ENCODE peak calls at places on chromosomes 11 and 22, in four cellular contexts. Q is HepG2, U is A549, J is K562. O is an unnamed sample.

GRCh38 chr22:23536821-23537345 is 43.2 kb downstream of the IGLL1 start:
- DNase-seq in Q (no peak), U (no peak), J (no peak), O (no peak)

GRCh38 chr22:30744224-30744623 is 49.5 kb downstream of the OSBP2 start:
- DNase-seq in U (no peak), Q (no peak), J (peak), O (no peak)

GRCh38 chr11:109784536-109784935 is 308.7 kb upstream of the ZC3H12C start:
- DNase-seq in J (no peak), U (no peak), Q (no peak), O (no peak)

GRCh38 chr11:11215944-11216343 is 137.1 kb downstream of the CSNK2A3 start:
- DNase-seq in Q (peak), U (no peak), J (no peak), O (no peak)

GRCh38 chr22:46028069-46028991 is 51.4 kb upstream of the WNT7B start:
- DNase-seq in Q (no peak), J (no peak), U (no peak), O (no peak)

GRCh38 chr11:65150513-65151271 is 16.4 kb upstream of the SYVN1 start:
- DNase-seq in U (peak), Q (peak), J (peak), O (peak)

GRCh38 chr22:49437356-49437755 is 390.3 kb downstream of the BRD1 start:
- DNase-seq in U (no peak), Q (no peak), J (no peak), O (no peak)

GRCh38 chr11:44622721-44623258 is 57.3 kb downstream of the CD82 start:
- DNase-seq in U (no peak), J (no peak), Q (no peak), O (no peak)

GRCh38 chr11:77195071-77195705 is 67.1 kb downstream of the MYO7A start:
- DNase-seq in Q (no peak), J (no peak), U (no peak), O (no peak)

GRCh38 chr11:1920909-1921575 is 1.5 kb downstream of the TNNT3 start:
- DNase-seq in J (no peak), U (no peak), Q (no peak), O (no peak)

GRCh38 chr22:28942801-28943500 is 59.6 kb downstream of the ZNRF3 start:
- DNase-seq in J (no peak), Q (no peak), U (no peak), O (no peak)

GRCh38 chr11:73463359-73463758 is 87.2 kb downstream of the RELT start:
- DNase-seq in U (peak), Q (no peak), J (no peak), O (no peak)

GRCh38 chr11:119728226-119728626 is 774 bp downstream of the NECTIN1 start:
- DNase-seq in U (no peak), Q (no peak), J (no peak), O (no peak)

GRCh38 chr11:80586464-80586863 is 1145.6 kb upstream of the TENM4 start:
- DNase-seq in Q (no peak), J (no peak), U (no peak), O (no peak)

GRCh38 chr11:94171693-94172440 is 43.2 kb downstream of the PANX1 start:
- DNase-seq in J (peak), Q (peak), U (peak), O (no peak)

GRCh38 chr22:37905534-37906363 is at the start of gene MICALL1:
- DNase-seq in U (peak), J (peak), Q (no peak), O (no peak)

GRCh38 chr22:25081409-25081824 is 118.2 kb upstream of the CRYBB3 start:
- DNase-seq in Q (peak), J (peak), U (peak), O (no peak)

GRCh38 chr11:2460540-2461252 is 15.9 kb downstream of the KCNQ1 start:
- DNase-seq in J (no peak), U (no peak), Q (no peak), O (no peak)

GRCh38 chr11:86978756-86979608 is 23.8 kb upstream of the FZD4 start:
- DNase-seq in J (peak), U (peak), Q (no peak), O (no peak)

GRCh38 chr11:75583710-75584658 is 21.9 kb downstream of the SERPINH1 start:
- DNase-seq in Q (no peak), U (no peak), J (peak), O (no peak)

GRCh38 chr22:27381552-27381951 is 420.0 kb downstream of the MN1 start:
- DNase-seq in Q (no peak), U (no peak), J (no peak), O (no peak)

GRCh38 chr11:120945042-120945441 is 78.9 kb upstream of the TBCEL start:
- DNase-seq in Q (no peak), U (no peak), J (peak), O (no peak)

GRCh38 chr11:126317681-126318641 is 14.1 kb downstream of the DCPS start:
- DNase-seq in J (no peak), U (no peak), Q (no peak), O (no peak)

GRCh38 chr11:75639752-75640151 is 29.1 kb downstream of the MAP6 start:
- DNase-seq in J (peak), Q (no peak), U (no peak), O (peak)

GRCh38 chr22:32693102-32693501 is 108.4 kb upstream of the TIMP3 start:
- DNase-seq in Q (peak), U (no peak), J (peak), O (no peak)
- TF ChIP-seq POLR2AphosphoS2 in Q (no peak), U (no peak), J (no peak), O (no peak)

GRCh38 chr22:19871023-19871844 is 16.6 kb upstream of the GNB1L start:
- DNase-seq in J (no peak), U (no peak), Q (no peak), O (no peak)
- TF ChIP-seq POLR2AphosphoS2 in J (no peak), U (no peak), Q (no peak), O (no peak)

GRCh38 chr22:34696557-34696956 is 369.4 kb upstream of the ISX start:
- DNase-seq in J (peak), U (no peak), Q (no peak), O (no peak)
- TF ChIP-seq POLR2AphosphoS2 in J (no peak), U (no peak), Q (no peak), O (no peak)

GRCh38 chr22:44057411-44057987 is 33.4 kb downstream of the PARVB start:
- DNase-seq in Q (no peak), U (no peak), J (no peak), O (no peak)
- TF ChIP-seq POLR2AphosphoS2 in Q (no peak), U (no peak), J (no peak), O (no peak)

DNA sequence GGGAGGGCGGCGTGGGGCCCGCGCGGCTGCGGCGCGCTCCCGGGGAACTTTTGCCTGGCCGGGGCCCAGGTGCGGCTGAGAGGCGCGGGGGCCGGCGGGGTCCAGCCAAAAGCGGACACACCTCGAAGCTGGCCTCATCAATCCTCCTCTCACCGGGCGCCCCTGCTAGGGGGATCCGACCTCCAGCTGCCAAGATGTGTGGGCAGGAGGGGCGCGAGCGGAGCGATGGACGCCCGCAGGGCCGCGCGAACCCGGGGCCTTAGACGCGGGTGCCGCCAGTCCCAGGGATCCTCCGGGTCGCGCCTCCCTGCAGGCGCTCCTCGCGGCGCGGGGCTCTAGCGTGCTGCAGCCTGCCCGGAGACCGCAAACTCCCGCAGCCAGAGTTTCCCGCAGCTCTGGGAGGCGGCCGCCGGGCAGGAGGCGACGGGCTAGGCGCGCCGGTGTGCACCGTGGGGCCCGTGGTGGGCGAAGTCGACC is 785 bp downstream of the IGSF9B start:
- DNase-seq in J (no peak), Q (no peak), U (no peak), O (no peak)
- TF ChIP-seq POLR2AphosphoS2 in J (no peak), Q (no peak), U (no peak), O (no peak)

DNA sequence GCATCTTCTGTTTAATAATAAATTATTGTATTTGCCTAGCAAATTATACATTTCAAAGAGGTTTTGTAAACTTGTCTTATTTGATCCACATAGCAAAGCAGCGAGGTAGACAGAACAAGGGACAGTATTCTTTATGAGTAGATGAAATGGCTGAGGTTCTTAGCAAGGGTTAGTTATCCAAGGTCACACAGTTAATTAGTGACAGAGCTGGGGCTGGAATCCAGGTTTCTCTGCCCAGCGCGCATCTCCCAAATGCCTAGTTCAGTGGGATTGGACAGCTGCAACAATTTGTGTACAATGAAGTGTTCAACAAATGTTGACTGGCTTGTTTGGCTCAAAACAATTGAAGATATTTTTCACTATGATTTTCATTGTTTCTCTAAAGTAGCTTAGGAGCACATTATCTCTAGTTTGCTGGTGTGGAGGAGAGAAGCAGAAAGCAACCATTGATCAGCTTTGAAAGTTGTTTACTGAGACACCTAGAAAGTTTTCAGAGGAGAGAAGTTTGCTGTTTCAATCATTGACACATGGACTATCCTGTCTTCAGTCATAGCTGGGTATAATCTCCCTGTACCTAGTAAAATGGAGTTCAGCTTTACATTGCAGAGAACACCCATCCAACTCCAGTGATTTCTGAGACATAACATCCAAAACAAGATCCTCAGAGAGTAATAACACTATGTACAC is 270.6 kb downstream of the FAT3 start:
- DNase-seq in Q (peak), J (no peak), U (no peak), O (no peak)
- TF ChIP-seq POLR2AphosphoS2 in Q (no peak), J (no peak), U (no peak), O (no peak)

DNA sequence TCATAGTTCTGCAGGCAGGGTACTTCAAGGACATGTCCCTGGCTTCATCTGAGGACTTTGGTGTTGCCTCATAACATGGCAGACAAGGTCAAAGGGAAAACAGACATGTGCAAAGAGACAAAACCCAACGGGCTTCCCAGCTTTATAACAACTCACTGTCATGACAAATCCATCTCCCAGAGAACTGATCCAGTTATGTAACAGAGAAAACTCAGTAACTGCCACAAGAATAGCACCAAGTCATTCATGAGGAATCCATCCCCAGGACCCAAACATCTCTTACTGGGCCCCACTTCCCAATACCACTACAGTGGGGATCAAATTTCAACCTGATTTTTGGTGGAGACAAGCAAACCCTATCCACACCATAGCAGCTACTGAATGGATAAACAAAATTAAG is 13.0 kb downstream of the OR52N4 start:
- DNase-seq in J (no peak), Q (no peak), U (no peak), O (no peak)
- TF ChIP-seq POLR2AphosphoS2 in J (no peak), Q (no peak), U (no peak), O (no peak)

O was measured in GM12878.